ENCODE peak calls at places on chromosome X, in five cellular contexts. C is tibial nerve, O is thyroid gland, A is stomach, N is coronary artery. K is an unnamed sample.
A peak's percentile ranks its signal among the peaks of the same experiment; 100 is the strongest.

GRCh38 chrX:132094169-132094568 is 33.7 kb downstream of the FRMD7 start:
- DNase-seq in C (no peak), O (peak; percentile 4), A (no peak), N (no peak), K (no peak)

GRCh38 chrX:72685810-72686465 is 28.2 kb downstream of the PHKA1 start:
- DNase-seq in C (no peak), O (no peak), A (no peak), N (no peak), K (no peak)

GRCh38 chrX:153755136-153755535 is 8.9 kb upstream of the PLXNB3 start:
- DNase-seq in C (no peak), O (no peak), A (no peak), N (no peak), K (no peak)

GRCh38 chrX:68175569-68175968 is 257.7 kb downstream of the OPHN1 start:
- DNase-seq in C (no peak), O (no peak), A (no peak), N (no peak), K (no peak)

GRCh38 chrX:38649227-38649626 is 87.9 kb downstream of the TSPAN7 start:
- DNase-seq in C (no peak), O (no peak), A (no peak), N (no peak), K (no peak)

GRCh38 chrX:153470411-153471363 is at the start of gene HAUS7:
- DNase-seq in C (peak; percentile 72), O (peak; percentile 82), A (peak; percentile 86), N (peak; percentile 94), K (peak; percentile 93)

GRCh38 chrX:133543654-133544053 is 128.4 kb upstream of the GPC4 start:
- DNase-seq in C (no peak), O (no peak), A (no peak), N (no peak), K (no peak)

GRCh38 chrX:69060631-69061408 is 104.4 kb downstream of the PJA1 start:
- DNase-seq in C (peak; percentile 18), O (peak; percentile 52), A (peak; percentile 54), N (peak; percentile 60), K (no peak)

GRCh38 chrX:134604701-134605271 is 53.5 kb downstream of the PLAC1 start:
- DNase-seq in C (no peak), O (peak; percentile 92), A (peak; percentile 74), N (no peak), K (no peak)

GRCh38 chrX:132802033-132802432 is 156.4 kb downstream of the HS6ST2 start:
- DNase-seq in C (no peak), O (no peak), A (no peak), N (no peak), K (no peak)

GRCh38 chrX:20393944-20394343 is 127.2 kb upstream of the RPS6KA3 start:
- DNase-seq in C (no peak), O (no peak), A (no peak), N (no peak), K (no peak)

GRCh38 chrX:10901290-10901633 is 209.9 kb upstream of the HCCS start:
- DNase-seq in C (no peak), O (no peak), A (no peak), N (no peak), K (no peak)

GRCh38 chrX:37921758-37922157 is 74.4 kb upstream of the DYNLT3 start:
- DNase-seq in C (no peak), O (no peak), A (no peak), N (no peak), K (no peak)

GRCh38 chrX:94454159-94454558 is 780.2 kb downstream of the FAM133A start:
- DNase-seq in C (no peak), O (no peak), A (no peak), N (no peak), K (no peak)

GRCh38 chrX:154540897-154541535 is 5.6 kb downstream of the G6PD start:
- DNase-seq in C (no peak), O (peak; percentile 56), A (peak; percentile 72), N (no peak), K (no peak)

GRCh38 chrX:24561121-24561520 is 86.0 kb downstream of the PCYT1B start:
- DNase-seq in C (no peak), O (no peak), A (no peak), N (no peak), K (peak; percentile 50)

GRCh38 chrX:83416273-83416672 is 91.8 kb upstream of the POU3F4 start:
- DNase-seq in C (no peak), O (no peak), A (no peak), N (no peak), K (no peak)

GRCh38 chrX:124087000-124087746 is 125.7 kb downstream of the STAG2 start:
- DNase-seq in C (no peak), O (no peak), A (no peak), N (no peak), K (no peak)

GRCh38 chrX:80285131-80285773 is 135.0 kb upstream of the TENT5D start:
- DNase-seq in C (no peak), O (peak; percentile 5), A (no peak), N (no peak), K (peak; percentile 2)

GRCh38 chrX:133561251-133561650 is 146.0 kb upstream of the GPC4 start:
- DNase-seq in C (no peak), O (no peak), A (no peak), N (no peak), K (no peak)

GRCh38 chrX:113959912-113960626 is 623.8 kb upstream of the HTR2C start:
- DNase-seq in C (no peak), O (no peak), A (no peak), N (no peak), K (no peak)

GRCh38 chrX:20500949-20501348 is 234.2 kb upstream of the RPS6KA3 start:
- DNase-seq in C (no peak), O (no peak), A (no peak), N (no peak), K (no peak)

GRCh38 chrX:37873220-37873619 is 25.8 kb upstream of the DYNLT3 start:
- DNase-seq in C (no peak), O (no peak), A (no peak), N (no peak), K (no peak)

GRCh38 chrX:107429090-107429489 is 20.4 kb upstream of the FRMPD3 start:
- DNase-seq in C (no peak), O (peak; percentile 61), A (no peak), N (no peak), K (no peak)

GRCh38 chrX:50448565-50448964 is 22.1 kb downstream of the DGKK start:
- DNase-seq in C (no peak), O (no peak), A (no peak), N (no peak), K (no peak)

GRCh38 chrX:40244980-40245379 is 147.2 kb upstream of the BCOR start:
- DNase-seq in C (no peak), O (no peak), A (no peak), N (no peak), K (no peak)

GRCh38 chrX:115491766-115492165 is 69.2 kb upstream of the PLS3 start:
- DNase-seq in C (no peak), O (no peak), A (no peak), N (no peak), K (no peak)

GRCh38 chrX:109635151-109635550 is 10.2 kb upstream of the KCNE5 start:
- DNase-seq in C (no peak), O (no peak), A (no peak), N (no peak), K (no peak)

GRCh38 chrX:129772796-129773431 is 6.8 kb upstream of the SASH3 start:
- DNase-seq in C (no peak), O (no peak), A (peak; percentile 49), N (no peak), K (peak; percentile 64)

GRCh38 chrX:107442914-107443527 is 6.4 kb upstream of the FRMPD3 start:
- DNase-seq in C (no peak), O (peak; percentile 53), A (no peak), N (no peak), K (no peak)

GRCh38 chrX:140299411-140299810 is 205.5 kb downstream of the SOX3 start:
- DNase-seq in C (no peak), O (no peak), A (no peak), N (no peak), K (no peak)

GRCh38 chrX:7927259-7928167 is at the start of gene PNPLA4:
- DNase-seq in C (peak; percentile 26), O (peak; percentile 81), A (peak; percentile 93), N (peak; percentile 76), K (peak; percentile 87)
- TF ChIP-seq CTCF in C (no peak), O (no peak), A (no peak), N (no peak), K (no peak)

DNA sequence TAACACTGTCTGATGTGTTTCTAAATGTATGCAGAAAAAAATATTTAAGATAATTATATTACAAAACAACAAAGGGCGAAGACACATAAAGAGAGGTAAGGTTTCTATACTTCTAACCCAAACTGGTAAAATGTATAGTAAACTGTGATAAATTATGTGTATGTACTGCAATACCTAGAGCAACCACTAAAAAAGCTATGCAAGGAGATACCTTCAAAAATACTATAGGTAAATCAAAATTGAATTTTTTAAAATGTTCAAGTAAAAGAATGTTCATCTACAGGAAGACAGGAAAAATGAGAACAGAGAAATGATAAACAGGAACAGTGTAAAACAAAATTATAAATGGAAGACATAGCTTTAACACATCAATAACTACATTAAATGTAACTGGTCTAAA is 27.3 kb upstream of the RAI2 start:
- DNase-seq in C (no peak), O (no peak), A (no peak), N (no peak), K (no peak)
- TF ChIP-seq CTCF in C (no peak), O (no peak), A (no peak), N (no peak), K (no peak)

GRCh38 chrX:17009856-17010650 is 63.6 kb downstream of the REPS2 start:
- DNase-seq in C (no peak), O (no peak), A (no peak), N (no peak), K (no peak)

GRCh38 chrX:17005712-17006372 is 59.4 kb downstream of the REPS2 start:
- DNase-seq in C (no peak), O (no peak), A (no peak), N (no peak), K (no peak)

DNA sequence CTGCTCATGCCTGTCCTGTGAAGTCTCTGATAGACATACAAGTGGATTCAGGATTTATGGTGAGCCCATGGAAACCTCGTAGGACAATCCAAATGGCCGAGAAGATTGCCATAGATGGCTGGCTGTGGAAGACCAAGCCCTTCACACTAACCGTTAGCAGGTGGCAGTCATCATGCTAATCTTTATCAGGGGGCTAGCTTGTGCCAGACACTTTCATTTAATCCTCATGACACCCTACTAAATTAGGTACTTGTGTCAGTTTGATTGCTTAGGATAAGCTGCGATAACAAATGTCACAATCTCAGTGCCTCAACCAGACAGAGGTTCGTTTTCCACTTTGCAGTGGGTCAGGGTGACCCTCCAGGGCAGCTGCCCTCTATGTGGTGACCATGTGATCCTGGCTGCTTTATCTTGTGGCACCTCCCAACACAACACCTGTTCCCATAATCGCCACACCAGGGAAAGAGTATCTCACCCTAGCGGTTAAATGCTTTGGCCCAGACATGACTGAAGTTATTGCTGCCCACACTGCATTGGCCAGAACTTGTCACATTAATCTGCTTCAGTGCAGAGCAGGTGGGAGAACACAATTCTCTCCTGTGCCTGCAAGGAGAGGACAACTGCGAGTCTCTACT is 60.8 kb downstream of the REPS2 start:
- DNase-seq in C (no peak), O (no peak), A (no peak), N (no peak), K (peak; percentile 14)
- TF ChIP-seq CTCF in C (no peak), O (no peak), A (no peak), N (no peak), K (peak; percentile 16)

DNA sequence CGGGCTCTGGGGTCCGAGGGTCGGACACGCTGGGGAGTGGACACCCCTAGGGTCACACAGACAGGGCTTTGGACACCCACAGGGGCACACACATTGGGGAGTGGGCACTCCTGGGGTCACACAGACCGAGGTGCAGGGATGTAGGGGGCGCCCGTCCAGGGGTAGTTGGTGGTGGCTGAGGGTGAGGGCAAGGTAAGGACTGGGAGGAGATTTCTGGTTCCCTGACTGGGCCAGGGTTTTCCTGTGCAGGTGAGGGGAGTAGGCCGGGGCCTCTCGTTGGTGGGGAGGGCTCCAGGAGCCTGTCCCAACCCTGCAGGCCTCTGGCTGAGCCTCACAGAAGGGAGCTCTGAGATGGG is 21.9 kb upstream of the WDR45 start:
- DNase-seq in C (no peak), O (no peak), A (no peak), N (no peak), K (no peak)
- TF ChIP-seq CTCF in C (no peak), O (no peak), A (no peak), N (no peak), K (no peak)

K was measured in GM10248.